ENCODE peak calls at places on chromosome 21, in five cellular contexts. D is stomach, Q is HCT116, T is uterus, B is ovary. K is an unnamed sample. For H3K27me3, the result is how much of the 10 kb centered on the place peaks cover.

GRCh38 chr21:36027352-36027751 is 33.0 kb downstream of the SETD4 start:
- DNase-seq in D (no peak), Q (no peak), T (no peak), B (no peak), K (no peak)

GRCh38 chr21:29217818-29218252 is 80.9 kb upstream of the BACH1 start:
- DNase-seq in D (no peak), Q (peak), T (no peak), B (no peak), K (no peak)

GRCh38 chr21:42924433-42924751 is 1.0 kb downstream of the ERVH48-1 start:
- DNase-seq in D (no peak), Q (no peak), T (no peak), B (no peak), K (no peak)

GRCh38 chr21:17441370-17441769 is 71.5 kb upstream of the CXADR start:
- DNase-seq in D (peak), Q (no peak), T (no peak), B (no peak), K (no peak)

GRCh38 chr21:41802684-41803083 is 35.8 kb upstream of the RIPK4 start:
- DNase-seq in D (no peak), Q (no peak), T (peak), B (peak), K (peak)

GRCh38 chr21:35953570-35953969 is 106.8 kb downstream of the SETD4 start:
- DNase-seq in D (no peak), Q (no peak), T (no peak), B (no peak), K (no peak)

GRCh38 chr21:27572681-27573080 is 605.8 kb upstream of the ADAMTS5 start:
- DNase-seq in D (no peak), Q (no peak), T (no peak), B (no peak), K (no peak)

GRCh38 chr21:26170471-26171309 is at the start of gene APP:
- DNase-seq in D (peak), Q (peak), T (peak), B (peak), K (peak)

GRCh38 chr21:33296156-33296555 is 28.6 kb upstream of the IFNAR1 start:
- DNase-seq in D (no peak), Q (no peak), T (no peak), B (no peak), K (no peak)

GRCh38 chr21:26391166-26391565 is 181.9 kb downstream of the CYYR1 start:
- DNase-seq in D (no peak), Q (no peak), T (no peak), B (no peak), K (no peak)

DNA sequence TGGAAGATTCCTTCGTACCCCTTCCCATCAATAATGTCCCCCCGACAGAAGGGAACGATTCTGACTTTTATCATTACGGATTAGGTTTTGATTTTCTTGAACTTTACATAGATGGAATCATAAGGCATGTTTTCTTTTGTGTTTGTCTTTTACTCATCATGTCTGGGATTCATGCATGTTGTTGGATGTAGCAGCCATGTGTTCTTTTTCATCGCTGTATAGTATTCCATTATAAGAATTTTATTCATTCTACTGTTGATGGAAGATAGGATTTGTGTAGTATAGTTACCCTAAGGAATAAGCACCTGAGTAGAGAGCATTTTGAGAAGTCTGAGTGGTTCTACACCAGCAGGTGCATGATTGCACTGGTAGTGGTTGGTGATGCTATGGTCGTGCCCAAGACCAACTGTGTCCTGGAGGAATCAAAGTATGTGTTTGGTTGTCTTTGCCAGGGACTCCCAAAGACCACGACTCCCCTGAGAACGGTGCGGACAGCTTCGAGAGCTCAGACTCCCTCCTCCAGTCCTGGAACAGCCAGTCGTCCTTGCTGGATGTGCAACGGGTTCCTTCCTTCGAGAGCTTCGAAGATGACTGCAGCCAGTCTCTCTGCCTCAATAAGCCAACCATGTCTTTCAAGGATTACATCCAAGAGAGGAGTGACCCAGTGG is 13.5 kb downstream of the ETS2 start:
- DNase-seq in D (no peak), Q (no peak), T (no peak), B (no peak), K (no peak)
- TF ChIP-seq POLR2A in D (no peak), Q (no peak), T (no peak), B (no peak), K (no peak)

GRCh38 chr21:37817242-37817641 is 99.0 kb downstream of the KCNJ6 start:
- DNase-seq in D (no peak), Q (no peak), T (no peak), B (no peak), K (no peak)

GRCh38 chr21:37815893-37816292 is 100.4 kb downstream of the KCNJ6 start:
- DNase-seq in D (no peak), Q (no peak), T (no peak), B (no peak), K (no peak)

GRCh38 chr21:37821791-37822450 is 94.3 kb downstream of the KCNJ6 start:
- DNase-seq in D (no peak), Q (no peak), T (no peak), B (no peak), K (no peak)

DNA sequence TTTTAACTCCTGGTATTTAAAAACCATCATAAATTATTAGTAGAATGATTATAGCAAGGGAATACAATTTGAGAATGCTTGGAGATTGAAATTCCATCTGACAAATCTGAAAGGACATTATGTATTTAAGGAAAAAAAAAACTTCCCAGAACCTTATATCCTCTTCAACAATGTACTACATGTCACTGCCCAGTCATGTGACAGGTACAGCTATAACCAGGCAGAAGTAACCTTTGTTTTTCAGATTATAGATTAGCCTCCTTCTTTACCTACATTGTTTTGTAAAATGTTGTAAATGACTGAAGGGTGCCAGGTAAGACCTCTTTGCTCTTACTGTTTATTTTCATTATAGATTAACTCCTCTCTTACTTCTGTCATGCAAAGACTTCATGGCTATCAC is 96.9 kb downstream of the KCNJ6 start:
- DNase-seq in D (no peak), Q (no peak), T (no peak), B (no peak), K (no peak)
- H3K27me3 ChIP-seq in D (under half), Q (under half), T (under half), B (under half), K (under half)

GRCh38 chr21:38910390-38911008 is 104.8 kb downstream of the ETS2 start:
- DNase-seq in D (no peak), Q (peak), T (no peak), B (no peak), K (no peak)
- TF ChIP-seq POLR2A in D (no peak), Q (no peak), T (no peak), B (no peak), K (no peak)

DNA sequence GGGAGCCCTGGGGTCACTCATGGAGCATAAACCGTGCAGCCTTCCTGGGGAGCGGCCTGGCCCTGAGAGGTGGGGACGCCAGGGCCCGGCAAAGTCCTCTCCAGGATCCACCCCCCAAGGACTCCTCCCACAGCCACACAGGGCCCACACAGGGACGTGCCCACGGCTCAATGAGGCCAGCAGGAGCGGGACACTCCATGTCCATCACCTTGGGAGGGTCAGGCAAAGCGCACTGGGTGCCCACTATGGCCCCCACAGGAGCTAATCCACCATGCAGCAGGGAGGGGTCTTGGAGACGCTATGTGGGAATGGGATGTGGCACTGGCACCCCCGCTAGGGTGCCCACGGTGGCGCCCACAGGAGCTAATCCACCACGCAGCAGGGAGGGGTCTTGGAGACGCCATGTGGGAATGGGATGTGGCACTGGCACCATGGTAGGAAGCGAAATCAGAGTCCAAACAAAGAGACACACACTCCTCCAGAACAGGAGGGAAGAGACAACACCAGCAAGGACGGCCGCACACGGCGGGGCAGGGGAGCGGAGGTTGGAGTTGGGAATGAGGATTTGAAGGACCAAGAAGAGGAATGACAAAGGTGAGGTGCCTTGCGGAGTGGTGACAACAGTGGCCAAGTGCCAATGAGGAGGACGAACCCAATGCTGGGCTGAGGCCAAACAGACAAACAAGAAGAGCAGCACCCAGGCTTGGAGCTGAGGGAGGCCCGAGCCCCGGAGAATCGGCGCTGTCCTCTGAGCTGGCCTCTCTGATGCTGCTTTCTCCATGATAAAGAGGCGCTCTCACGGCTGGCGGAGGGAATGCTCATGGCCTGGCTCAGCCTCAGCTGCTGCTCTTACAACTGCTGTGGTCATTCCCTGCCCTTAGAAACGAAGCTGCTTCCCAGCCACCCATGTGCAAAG is 18.1 kb upstream of the SLC19A1 start:
- DNase-seq in D (no peak), Q (no peak), T (peak), B (no peak), K (peak)
- H3K27me3 ChIP-seq in D (under half), Q (under half), T (under half), B (under half), K (under half)

GRCh38 chr21:15063821-15064575 is 802 bp downstream of the NRIP1 start:
- DNase-seq in D (peak), Q (no peak), T (peak), B (peak), K (peak)

GRCh38 chr21:15063081-15063820 is 1.5 kb downstream of the NRIP1 start:
- DNase-seq in D (no peak), Q (no peak), T (no peak), B (no peak), K (no peak)

GRCh38 chr21:15064576-15065380 is at the start of gene NRIP1:
- DNase-seq in D (peak), Q (no peak), T (peak), B (peak), K (peak)

GRCh38 chr21:15066231-15066577 is 1.4 kb upstream of the NRIP1 start:
- DNase-seq in D (no peak), Q (no peak), T (no peak), B (no peak), K (no peak)

DNA sequence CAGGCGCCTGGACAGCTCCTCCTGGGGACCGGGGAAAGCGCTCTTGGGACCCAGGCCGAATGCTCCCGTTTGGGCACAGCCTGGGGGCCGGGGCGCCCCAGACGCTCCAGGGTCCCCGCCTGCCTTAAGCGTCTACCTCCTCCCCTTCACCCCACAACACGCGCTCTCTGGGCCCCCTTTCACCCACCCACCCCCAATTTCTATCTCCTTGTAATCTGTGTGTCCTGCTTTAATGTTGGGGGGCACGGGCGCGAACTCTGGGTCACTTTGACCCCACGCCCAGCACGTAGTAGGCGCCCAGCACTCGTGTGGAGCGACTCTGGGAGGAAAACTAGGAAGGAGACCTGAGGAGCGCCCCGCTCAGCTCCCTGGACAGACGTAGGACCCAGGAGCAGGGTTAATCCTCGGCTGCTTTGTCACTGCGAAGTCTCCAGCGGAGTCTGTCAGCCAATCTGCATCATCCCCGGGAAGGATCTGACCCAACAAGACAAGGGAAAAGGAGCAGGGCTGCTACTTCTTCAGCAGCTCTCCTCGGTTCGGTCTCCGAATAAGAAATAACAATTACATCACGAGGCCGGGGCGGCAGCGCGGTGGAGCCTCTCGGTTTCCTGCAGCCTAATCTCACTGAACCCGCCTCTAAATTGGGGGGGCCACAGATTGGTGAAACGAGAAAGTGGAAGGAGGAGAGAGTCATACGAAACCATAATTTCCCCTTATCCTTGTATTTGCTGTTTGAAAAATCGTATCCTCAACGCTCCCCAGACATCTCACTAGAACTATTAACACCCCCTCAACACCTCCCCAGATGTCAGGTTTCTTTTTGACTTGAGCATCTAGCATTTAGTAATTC is 806 bp upstream of the NRIP1 start:
- DNase-seq in D (peak), Q (no peak), T (peak), B (peak), K (peak)
- TF ChIP-seq POLR2A in D (no peak), Q (no peak), T (peak), B (peak), K (peak)

GRCh38 chr21:34881421-34881820 is 167.7 kb downstream of the RUNX1 start:
- DNase-seq in D (no peak), Q (no peak), T (no peak), B (no peak), K (no peak)
- H3K27me3 ChIP-seq in D (under half), Q (under half), T (under half), B (under half), K (under half)

DNA sequence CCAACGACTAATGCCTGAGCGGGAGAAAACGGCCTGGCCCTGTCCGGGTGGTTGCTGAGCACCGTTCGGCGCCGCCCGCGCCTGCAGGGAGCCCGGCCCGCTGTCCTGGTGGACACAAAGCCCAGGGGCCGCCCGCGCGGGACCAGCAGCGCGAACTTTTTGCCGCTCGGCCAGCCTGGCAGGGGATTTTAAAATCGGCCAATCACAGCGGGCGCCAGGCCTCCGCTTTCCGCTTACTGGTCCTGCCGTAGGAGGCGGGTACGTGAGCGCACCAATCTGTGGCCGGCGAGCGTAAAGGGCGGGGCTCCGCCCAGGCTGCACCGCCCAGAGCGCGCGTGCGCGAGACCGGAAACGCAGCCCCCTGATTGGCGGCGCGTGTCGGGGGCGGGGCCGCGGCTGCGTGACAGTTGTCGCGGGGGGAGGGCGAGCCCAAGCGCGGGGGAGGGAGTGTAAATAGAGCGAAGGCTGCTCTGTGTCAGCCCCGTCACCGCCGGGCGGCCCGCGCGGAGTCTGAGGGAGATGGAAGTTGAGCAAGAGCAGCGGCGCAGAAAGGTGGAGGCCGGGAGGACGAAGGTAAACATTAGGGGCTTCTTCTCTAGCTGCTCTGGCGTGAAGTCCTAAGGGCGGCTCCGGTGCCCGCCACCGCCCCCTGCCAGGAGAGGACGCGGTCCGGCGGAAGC is at the start of the genes C21orf58 and PCNT:
- DNase-seq in D (peak), Q (peak), T (peak), B (peak), K (peak)
- TF ChIP-seq POLR2A in D (no peak), Q (peak), T (no peak), B (no peak), K (no peak)

DNA sequence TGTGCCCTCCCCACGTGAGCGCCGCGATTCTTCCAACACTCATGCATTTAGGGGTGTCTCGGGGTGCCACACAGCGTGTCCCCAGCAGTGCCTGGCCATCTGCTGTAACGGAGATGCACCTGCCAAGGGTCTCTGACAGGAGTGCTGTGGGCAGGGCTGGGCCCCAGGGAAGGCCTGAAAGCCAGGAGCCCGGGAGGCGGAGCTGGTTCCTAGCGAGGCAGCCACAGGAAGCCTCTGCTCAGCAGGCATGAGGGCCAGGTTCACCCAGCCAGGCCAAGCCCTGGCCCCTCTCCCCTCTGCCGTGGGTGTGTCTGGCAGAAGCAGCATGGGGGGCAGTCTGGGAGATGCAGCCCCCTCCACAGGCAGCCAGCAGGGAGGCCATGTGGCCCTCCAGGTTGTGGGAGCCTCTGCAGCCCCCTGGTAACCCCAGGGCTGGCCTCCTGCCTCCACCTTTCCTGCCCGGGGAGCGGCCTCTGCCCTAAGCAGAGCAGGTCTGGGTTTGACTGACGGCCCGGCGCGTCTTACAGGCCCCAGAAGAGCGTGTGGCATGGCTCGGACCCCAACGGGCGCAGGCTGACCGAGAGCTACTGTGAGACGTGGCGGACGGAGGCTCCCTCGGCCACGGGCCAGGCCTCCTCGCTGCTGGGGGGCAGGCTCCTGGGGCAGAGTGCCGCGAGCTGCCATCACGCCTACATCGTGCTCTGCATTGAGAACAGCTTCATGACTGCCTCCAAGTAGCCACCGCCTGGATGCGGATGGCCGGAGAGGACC is 30.4 kb downstream of the SLC19A1 start:
- DNase-seq in D (peak), Q (no peak), T (no peak), B (peak), K (no peak)
- H3K27me3 ChIP-seq in D (under half), Q (under half), T (under half), B (under half), K (under half)

GRCh38 chr21:31850886-31851285 is 21.9 kb upstream of the HUNK start:
- DNase-seq in D (no peak), Q (no peak), T (no peak), B (no peak), K (no peak)
- TF ChIP-seq POLR2A in D (no peak), Q (no peak), T (no peak), B (no peak), K (no peak)

GRCh38 chr21:37916795-37917142 is 512 bp upstream of the KCNJ6 start:
- DNase-seq in D (no peak), Q (no peak), T (no peak), B (no peak), K (no peak)

GRCh38 chr21:37915516-37915915 is 741 bp downstream of the KCNJ6 start:
- DNase-seq in D (no peak), Q (no peak), T (no peak), B (no peak), K (no peak)

GRCh38 chr21:37917612-37918011 is 1.4 kb upstream of the KCNJ6 start:
- DNase-seq in D (no peak), Q (no peak), T (no peak), B (no peak), K (no peak)

GRCh38 chr21:37914211-37914900 is 1.9 kb downstream of the KCNJ6 start:
- DNase-seq in D (no peak), Q (no peak), T (no peak), B (no peak), K (no peak)

GRCh38 chr21:37915941-37916794 is at the start of gene KCNJ6:
- DNase-seq in D (peak), Q (no peak), T (no peak), B (no peak), K (peak)
- H3K27me3 ChIP-seq in D (under half), Q (under half), T (under half), B (under half), K (under half)

K was measured in adrenal gland.